ENCODE peak calls at places on chromosomes 13 and 19, in seven cellular contexts. J is IMR-90, I is H9, U is mesendoderm, W is neuronal stem cell, D is H1, N is mesenchymal stem cell. C is an unnamed sample.

GRCh38 chr13:111011899-111012298 is 97.0 kb upstream of the ANKRD10 start:
- DNase-seq in J (no peak), I (no peak), U (no peak), W (no peak), D (no peak), N (no peak), C (no peak)

GRCh38 chr19:14758816-14759215 is 19.5 kb downstream of the ADGRE2 start:
- DNase-seq in J (no peak), I (peak; percentile 88), U (peak; percentile 39), W (no peak), D (peak; percentile 55), N (no peak), C (no peak)

GRCh38 chr19:54133957-54134590 is 3.5 kb upstream of the CNOT3 start:
- DNase-seq in J (no peak), I (no peak), U (peak; percentile 82), W (no peak), D (peak; percentile 59), N (no peak), C (no peak)

GRCh38 chr13:95185851-95186250 is 115.4 kb downstream of the ABCC4 start:
- DNase-seq in J (no peak), I (no peak), U (peak; percentile 11), W (no peak), D (no peak), N (no peak), C (no peak)

GRCh38 chr13:52395704-52396103 is 10.3 kb downstream of the THSD1 start:
- DNase-seq in J (no peak), I (no peak), U (no peak), W (no peak), D (no peak), N (no peak), C (no peak)

GRCh38 chr13:78806457-78806856 is 147.5 kb upstream of the OBI1 start:
- DNase-seq in J (no peak), I (no peak), U (peak; percentile 48), W (no peak), D (no peak), N (peak; percentile 5), C (peak; percentile 26)

GRCh38 chr19:8609210-8610040 is 1.1 kb downstream of the ADAMTS10 start:
- DNase-seq in J (peak; percentile 60), I (peak; percentile 82), U (peak; percentile 90), W (peak; percentile 77), D (peak; percentile 82), N (peak; percentile 83), C (no peak)

GRCh38 chr19:51272183-51272817 is 21.4 kb downstream of the SIGLECL1 start:
- DNase-seq in J (no peak), I (no peak), U (no peak), W (no peak), D (peak; percentile 23), N (no peak), C (no peak)

GRCh38 chr13:66162470-66162869 is 1067.7 kb downstream of the PCDH9 start:
- DNase-seq in J (no peak), I (no peak), U (no peak), W (no peak), D (no peak), N (no peak), C (peak; percentile 21)

GRCh38 chr13:49791214-49791752 is 1.2 kb downstream of the KPNA3 start:
- DNase-seq in J (peak; percentile 35), I (no peak), U (peak; percentile 74), W (no peak), D (no peak), N (peak; percentile 35), C (no peak)

GRCh38 chr19:47644743-47645499 is 36.0 kb downstream of the BICRA start:
- DNase-seq in J (no peak), I (no peak), U (no peak), W (no peak), D (no peak), N (no peak), C (no peak)

GRCh38 chr13:32938907-32939306 is 77.3 kb upstream of the KL start:
- DNase-seq in J (peak; percentile 61), I (no peak), U (peak; percentile 9), W (no peak), D (no peak), N (peak; percentile 55), C (peak; percentile 48)

GRCh38 chr19:12838182-12838890 is at the start of gene MAST1:
- DNase-seq in J (no peak), I (peak; percentile 65), U (peak; percentile 66), W (no peak), D (peak; percentile 86), N (peak; percentile 21), C (no peak)

GRCh38 chr13:48138270-48138669 is 43.4 kb upstream of the MED4 start:
- DNase-seq in J (no peak), I (no peak), U (no peak), W (no peak), D (no peak), N (no peak), C (no peak)
- H4K8ac ChIP-seq in J (no peak overlapping the region), I (no peak overlapping the region), U (no peak overlapping the region), W (no peak overlapping the region), D (no peak overlapping the region), N (no peak overlapping the region), C (no peak overlapping the region)

DNA sequence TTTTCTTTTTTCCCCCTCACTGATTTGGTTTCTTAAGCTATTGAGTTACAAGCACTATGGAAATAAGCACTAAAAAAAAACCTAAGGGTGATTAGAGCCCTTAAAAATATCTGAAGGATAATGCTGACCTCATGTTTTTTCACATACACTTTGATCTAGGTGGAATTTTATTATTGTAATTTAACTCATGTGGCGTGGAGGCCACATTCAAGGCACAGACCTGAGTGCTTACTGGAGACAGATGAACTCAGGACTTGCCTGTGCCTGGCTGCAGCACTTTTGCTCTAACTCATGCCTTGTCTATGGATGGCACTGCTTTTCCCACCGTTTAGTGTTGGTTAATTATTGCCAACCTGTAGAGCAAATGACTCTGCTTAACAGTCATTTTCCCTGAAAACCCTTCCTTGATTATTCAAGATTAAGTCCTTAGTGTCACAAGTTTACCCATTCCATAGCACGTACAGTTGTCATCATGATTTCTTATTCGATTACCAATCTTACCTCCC is 541.4 kb downstream of the GPC6 start:
- DNase-seq in J (no peak), I (no peak), U (no peak), W (no peak), D (no peak), N (no peak), C (no peak)
- H2BK5ac ChIP-seq in J (no peak overlapping the region), I (no peak overlapping the region), U (no peak overlapping the region), W (no peak overlapping the region), D (no peak overlapping the region), N (no peak overlapping the region), C (no peak overlapping the region)

DNA sequence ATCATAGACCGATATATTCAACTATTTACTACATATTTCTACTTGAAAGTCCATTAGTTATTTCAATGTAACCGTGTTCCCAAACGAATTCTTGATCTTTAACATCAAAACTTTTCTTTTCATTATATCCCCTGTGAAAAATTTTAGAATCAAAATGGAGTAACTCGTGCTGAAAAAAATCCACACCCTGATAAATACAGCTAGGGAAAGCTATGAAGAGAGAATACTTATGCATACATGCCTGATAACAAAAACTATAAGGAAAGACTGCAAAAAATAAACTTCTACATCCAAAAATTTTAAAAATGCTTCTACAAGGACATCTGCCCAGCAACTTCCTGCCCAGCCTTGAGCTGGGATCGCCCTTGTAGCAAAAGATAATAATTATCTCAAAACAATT is 2458.3 kb upstream of the PCDH20 start:
- DNase-seq in J (no peak), I (no peak), U (no peak), W (no peak), D (no peak), N (no peak), C (no peak)
- H4K8ac ChIP-seq in J (no peak overlapping the region), I (no peak overlapping the region), U (no peak overlapping the region), W (no peak overlapping the region), D (no peak overlapping the region), N (no peak overlapping the region), C (no peak overlapping the region)

DNA sequence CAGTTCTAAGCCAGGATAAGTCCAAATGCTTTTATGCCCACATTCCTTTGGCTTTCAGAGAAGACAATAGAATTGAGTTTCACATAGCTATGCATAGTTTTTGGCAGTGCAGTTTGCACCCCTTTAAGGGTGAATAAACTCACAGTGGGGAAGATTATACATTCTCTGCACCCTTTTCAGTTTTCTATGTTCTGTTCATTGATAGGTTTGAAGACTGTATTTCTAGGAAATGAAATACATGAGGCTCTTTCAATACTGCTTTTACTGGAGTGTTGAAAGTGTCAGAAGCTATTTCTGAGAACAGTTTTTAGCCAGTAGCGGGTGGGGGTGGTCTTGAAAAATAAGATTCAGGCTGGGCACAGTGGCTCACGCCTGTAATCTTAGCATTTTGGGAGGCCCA is 46.2 kb downstream of the IPO5 start:
- DNase-seq in J (no peak), I (no peak), U (no peak), W (no peak), D (no peak), N (no peak), C (no peak)
- H2BK5ac ChIP-seq in J (no peak overlapping the region), I (no peak overlapping the region), U (no peak overlapping the region), W (no peak overlapping the region), D (no peak overlapping the region), N (no peak overlapping the region), C (no peak overlapping the region)

DNA sequence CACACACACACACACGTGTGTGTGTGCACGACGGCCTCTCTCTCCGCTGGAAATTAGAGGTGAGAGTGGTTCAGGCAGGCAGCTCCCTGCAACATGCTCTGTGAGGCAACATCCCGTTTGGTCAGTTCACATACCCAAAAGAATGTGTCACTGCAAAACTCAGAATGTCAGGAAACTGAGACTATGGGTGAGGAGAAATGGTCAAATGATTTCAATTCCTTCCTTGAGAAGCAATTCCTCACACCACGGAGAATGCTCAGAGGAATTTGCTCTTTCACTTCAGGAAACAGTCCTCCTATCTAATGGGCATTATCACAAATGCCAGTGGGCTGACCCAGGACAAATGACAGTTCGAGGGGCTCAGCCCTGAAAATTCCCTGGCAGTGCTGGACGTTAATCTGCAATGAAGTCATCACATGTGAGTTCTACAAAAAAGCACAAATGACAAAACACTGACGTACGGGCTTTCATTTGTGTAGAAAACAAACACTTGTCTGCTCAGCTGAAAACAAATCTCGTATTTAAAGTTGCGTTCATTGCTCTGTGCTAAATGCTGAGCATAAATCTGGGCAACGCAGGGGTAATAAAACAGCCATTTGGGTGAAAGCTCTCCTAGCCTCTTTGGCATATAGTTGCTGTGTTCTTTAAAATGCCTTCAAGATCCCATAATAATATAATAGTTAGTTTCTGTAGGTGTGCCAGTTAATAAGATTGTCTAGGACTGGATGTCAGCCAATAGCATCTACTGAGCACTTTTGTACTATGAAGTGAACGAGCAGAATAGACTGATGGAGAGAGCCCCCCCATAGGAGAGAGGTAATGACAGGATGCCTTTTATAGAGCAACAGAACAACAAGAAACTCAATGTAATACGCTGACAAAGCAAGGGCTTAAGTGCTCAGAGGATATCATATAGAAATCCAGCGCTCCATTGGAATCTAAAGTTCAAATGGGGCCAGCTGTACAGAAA is 18.7 kb upstream of the LATS2 start:
- DNase-seq in J (peak; percentile 93), I (no peak), U (peak; percentile 78), W (no peak), D (no peak), N (peak; percentile 90), C (peak; percentile 83)
- H4K8ac ChIP-seq in J (peak overlapping the region; percentile 58), I (no peak overlapping the region), U (no peak overlapping the region), W (no peak overlapping the region), D (no peak overlapping the region), N (peak overlapping the region; percentile 24), C (no peak overlapping the region)

GRCh38 chr19:55435020-55435419 is 8.1 kb downstream of the SHISA7 start:
- DNase-seq in J (no peak), I (no peak), U (no peak), W (no peak), D (no peak), N (no peak), C (no peak)
- H2BK5ac ChIP-seq in J (peak overlapping the region; percentile 95), I (no peak overlapping the region), U (no peak overlapping the region), W (no peak overlapping the region), D (no peak overlapping the region), N (no peak overlapping the region), C (no peak overlapping the region)

GRCh38 chr19:2021453-2022140 is 6.1 kb upstream of the BTBD2 start:
- DNase-seq in J (no peak), I (no peak), U (peak; percentile 80), W (no peak), D (no peak), N (no peak), C (no peak)
- H4K8ac ChIP-seq in J (no peak overlapping the region), I (no peak overlapping the region), U (no peak overlapping the region), W (no peak overlapping the region), D (no peak overlapping the region), N (no peak overlapping the region), C (no peak overlapping the region)